ENCODE peak calls at places on chromosomes 4 and X, in five cellular contexts. Q is gastrocnemius medialis; J is mucosa of descending colon; E is CD8-positive, alpha-beta T cell; D is Peyer's patch. P is an unnamed sample. For H3K36me3, the result is how much of the 10 kb centered on the place peaks cover.

GRCh38 chrX:78643106-78643505 is 16.0 kb downstream of the RTL3 start:
- DNase-seq in Q (no peak), J (no peak), E (no peak), D (no peak), P (no peak)

GRCh38 chr4:174009686-174010451 is 273.6 kb downstream of the FBXO8 start:
- DNase-seq in Q (no peak), J (no peak), E (no peak), D (no peak), P (no peak)

GRCh38 chr4:1802151-1802715 is 9.1 kb downstream of the FGFR3 start:
- DNase-seq in Q (no peak), J (no peak), E (no peak), D (peak), P (no peak)

GRCh38 chr4:113539408-113539807 is 222.1 kb downstream of the CAMK2D start:
- DNase-seq in Q (no peak), J (no peak), E (no peak), D (no peak), P (peak)

GRCh38 chrX:13007519-13008188 is 32.7 kb downstream of the TMSB4X start:
- DNase-seq in Q (no peak), J (no peak), E (no peak), D (no peak), P (no peak)

GRCh38 chr4:154620111-154620510 is 7.7 kb upstream of the FGG start:
- DNase-seq in Q (no peak), J (no peak), E (no peak), D (no peak), P (no peak)

GRCh38 chr4:8000247-8000646 is 60.6 kb upstream of the AFAP1 start:
- DNase-seq in Q (no peak), J (no peak), E (no peak), D (no peak), P (no peak)

GRCh38 chr4:156516698-156517097 is 454.9 kb downstream of the PDGFC start:
- DNase-seq in Q (no peak), J (no peak), E (no peak), D (no peak), P (no peak)

GRCh38 chr4:188341428-188341827 is 202.2 kb downstream of the TRIML1 start:
- DNase-seq in Q (no peak), J (no peak), E (no peak), D (no peak), P (no peak)

GRCh38 chr4:560061-560460 is 16.0 kb downstream of the TMEM271 start:
- DNase-seq in Q (no peak), J (no peak), E (no peak), D (no peak), P (no peak)

GRCh38 chr4:166989886-166990285 is 244.4 kb downstream of the SPOCK3 start:
- DNase-seq in Q (no peak), J (no peak), E (no peak), D (no peak), P (no peak)

GRCh38 chr4:82268050-82268825 is 105.6 kb downstream of the HNRNPD start:
- DNase-seq in Q (peak), J (no peak), E (peak), D (peak), P (no peak)

GRCh38 chr4:98524271-98524670 is 134.1 kb downstream of the TSPAN5 start:
- DNase-seq in Q (no peak), J (no peak), E (no peak), D (no peak), P (no peak)

GRCh38 chr4:41432889-41433288 is 105.1 kb upstream of the LIMCH1 start:
- DNase-seq in Q (no peak), J (no peak), E (no peak), D (no peak), P (no peak)

GRCh38 chrX:69307736-69308135 is 142.5 kb upstream of the PJA1 start:
- DNase-seq in Q (no peak), J (no peak), E (no peak), D (no peak), P (no peak)

GRCh38 chr4:121951570-121952110 is at the start of gene TRPC3:
- DNase-seq in Q (peak), J (peak), E (no peak), D (peak), P (peak)

GRCh38 chrX:46574941-46575381 is 1.4 kb downstream of the CHST7 start:
- DNase-seq in Q (no peak), J (peak), E (peak), D (no peak), P (peak)

GRCh38 chrX:120316587-120317283 is 5.5 kb upstream of the TMEM255A start:
- DNase-seq in Q (no peak), J (no peak), E (no peak), D (no peak), P (no peak)

GRCh38 chr4:81446634-81447033 is 25.1 kb downstream of the RASGEF1B start:
- DNase-seq in Q (no peak), J (no peak), E (no peak), D (no peak), P (no peak)

GRCh38 chr4:141524116-141524515 is 112.3 kb upstream of the IL15 start:
- DNase-seq in Q (no peak), J (no peak), E (no peak), D (no peak), P (no peak)

GRCh38 chr4:16196482-16197393 is 29.5 kb downstream of the TAPT1 start:
- DNase-seq in Q (no peak), J (no peak), E (no peak), D (no peak), P (no peak)

GRCh38 chrX:134172588-134173259 is 64.3 kb upstream of the CCDC160 start:
- DNase-seq in Q (no peak), J (peak), E (peak), D (peak), P (peak)

GRCh38 chr4:83356899-83357661 is 22.4 kb upstream of the HPSE start:
- DNase-seq in Q (no peak), J (no peak), E (no peak), D (no peak), P (no peak)

DNA sequence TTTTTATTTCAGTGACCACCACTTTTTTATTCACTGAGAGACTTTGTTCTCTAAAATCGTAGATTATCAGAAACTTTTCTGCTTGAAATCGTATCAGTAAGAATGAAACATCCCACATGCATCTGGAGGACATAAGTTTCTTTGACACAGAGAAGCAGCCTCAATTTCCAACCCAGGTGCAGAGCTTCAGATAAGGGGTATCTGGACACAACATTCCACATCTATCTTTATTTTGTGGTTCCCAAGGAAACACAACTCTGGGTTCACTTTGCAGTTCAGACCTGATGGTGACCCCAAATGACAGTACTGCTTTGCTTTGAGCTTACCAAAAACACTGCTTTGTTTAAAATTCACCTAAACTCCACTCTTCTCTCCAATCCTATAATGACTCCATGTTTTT is 1.3 kb upstream of the CLCN5 start:
- DNase-seq in Q (no peak), J (no peak), E (no peak), D (no peak), P (no peak)
- TF ChIP-seq CTCF in Q (no peak), J (no peak), E (no peak), D (no peak), P (no peak)

DNA sequence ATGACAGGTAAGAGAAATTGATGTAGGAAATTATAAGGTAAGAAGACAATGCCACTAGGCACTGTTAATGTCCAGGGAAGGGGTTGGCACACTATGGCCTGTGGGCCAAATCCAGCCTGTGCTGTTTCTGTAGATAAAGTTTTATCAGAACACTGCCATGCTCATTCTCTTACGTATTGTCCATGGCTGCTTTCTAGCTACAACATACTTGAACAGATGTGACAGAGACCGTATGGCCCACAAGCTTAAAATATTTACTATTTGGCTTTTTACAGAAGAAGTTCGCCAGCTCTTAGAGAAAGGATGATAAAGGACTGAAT is 168.0 kb downstream of the CDS1 start:
- DNase-seq in Q (no peak), J (no peak), E (no peak), D (no peak), P (no peak)
- H3K36me3 ChIP-seq in Q (half or more), J (under half), E (under half), D (half or more), P (under half)

DNA sequence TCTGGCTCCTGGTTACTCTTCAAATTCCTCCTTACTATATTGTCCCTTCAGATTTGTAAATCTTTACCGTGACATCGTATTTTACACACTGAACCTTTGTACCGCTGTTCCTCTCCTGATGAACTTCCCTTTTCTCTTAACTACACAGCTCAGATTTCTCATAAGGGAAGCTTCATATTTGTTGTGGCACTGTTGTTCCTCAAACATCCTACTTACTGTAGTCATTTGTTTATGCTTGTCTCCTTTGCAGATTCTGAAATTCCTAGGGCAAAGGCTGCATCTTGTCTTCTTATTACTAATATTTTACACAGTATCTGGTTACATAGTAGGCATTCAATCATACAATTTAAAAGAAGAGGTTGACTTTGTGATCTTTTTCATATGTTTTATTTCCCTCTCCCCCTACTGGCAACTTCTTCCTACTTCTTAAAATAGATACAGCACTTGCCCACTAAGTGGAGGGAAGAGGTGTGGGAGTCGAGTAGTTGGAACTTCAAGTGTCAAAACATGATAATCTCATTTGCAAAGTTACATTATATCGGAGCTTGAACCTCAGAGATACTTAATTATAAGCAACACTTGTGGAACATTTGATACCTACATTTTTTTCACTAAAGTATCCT is 50.0 kb downstream of the TET2 start:
- DNase-seq in Q (no peak), J (no peak), E (no peak), D (no peak), P (no peak)
- TF ChIP-seq CTCF in Q (no peak), J (no peak), E (no peak), D (no peak), P (peak)

DNA sequence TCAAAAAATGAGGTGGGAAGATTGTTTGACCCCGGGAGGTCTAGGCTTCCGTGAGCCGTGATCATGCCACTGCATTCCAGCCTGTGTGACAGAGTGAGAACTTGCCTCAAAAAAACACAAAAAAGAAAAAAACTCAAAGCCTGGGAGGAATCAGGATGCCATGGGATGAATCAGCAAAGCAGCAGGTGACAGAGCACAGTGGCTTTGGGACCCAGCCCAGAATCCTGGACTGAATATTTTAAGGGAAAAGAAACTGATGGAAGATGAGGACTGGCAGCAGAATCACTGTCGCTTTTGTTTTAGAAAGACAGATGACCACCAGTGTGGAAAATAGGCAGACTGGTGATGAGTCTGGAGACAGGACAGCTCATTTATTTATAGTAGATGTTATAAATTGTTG is 16.6 kb downstream of the S100G start:
- DNase-seq in Q (no peak), J (no peak), E (no peak), D (no peak), P (no peak)
- H3K36me3 ChIP-seq in Q (under half), J (under half), E (under half), D (under half), P (under half)

DNA sequence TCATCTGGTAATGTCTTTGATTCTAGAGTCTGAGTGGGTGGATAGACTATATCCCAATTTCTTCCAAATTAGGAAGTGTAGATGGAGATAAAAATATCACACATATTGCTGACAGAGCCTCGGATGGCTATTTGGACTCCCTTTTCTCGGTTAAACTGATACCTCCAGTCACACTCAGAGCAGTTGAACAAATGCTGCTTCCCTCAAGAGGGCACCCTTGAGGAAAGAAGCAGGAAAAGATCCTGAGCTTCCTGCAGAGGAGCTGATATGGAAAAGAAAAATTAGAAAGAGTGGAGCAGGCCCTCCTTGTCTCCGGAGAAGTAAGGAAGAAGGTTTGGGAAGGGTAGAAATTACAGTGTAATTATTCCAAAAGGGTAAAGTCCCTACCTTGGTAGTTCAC is 96.2 kb upstream of the CCSER1 start:
- DNase-seq in Q (no peak), J (no peak), E (no peak), D (no peak), P (no peak)
- TF ChIP-seq CTCF in Q (no peak), J (no peak), E (no peak), D (peak), P (no peak)

GRCh38 chrX:40080896-40081678 is 16.7 kb downstream of the BCOR start:
- DNase-seq in Q (no peak), J (no peak), E (no peak), D (no peak), P (no peak)
- H3K36me3 ChIP-seq in Q (under half), J (under half), E (under half), D (under half), P (under half)

GRCh38 chrX:17844236-17844635 is 16.9 kb downstream of the RAI2 start:
- DNase-seq in Q (no peak), J (no peak), E (no peak), D (no peak), P (no peak)

GRCh38 chrX:17836830-17837229 is 24.3 kb downstream of the RAI2 start:
- DNase-seq in Q (peak), J (no peak), E (no peak), D (no peak), P (no peak)

GRCh38 chrX:17833954-17834353 is 27.1 kb downstream of the RAI2 start:
- DNase-seq in Q (no peak), J (peak), E (no peak), D (peak), P (no peak)

GRCh38 chrX:17842769-17843525 is 18.2 kb downstream of the RAI2 start:
- DNase-seq in Q (no peak), J (no peak), E (no peak), D (no peak), P (no peak)

DNA sequence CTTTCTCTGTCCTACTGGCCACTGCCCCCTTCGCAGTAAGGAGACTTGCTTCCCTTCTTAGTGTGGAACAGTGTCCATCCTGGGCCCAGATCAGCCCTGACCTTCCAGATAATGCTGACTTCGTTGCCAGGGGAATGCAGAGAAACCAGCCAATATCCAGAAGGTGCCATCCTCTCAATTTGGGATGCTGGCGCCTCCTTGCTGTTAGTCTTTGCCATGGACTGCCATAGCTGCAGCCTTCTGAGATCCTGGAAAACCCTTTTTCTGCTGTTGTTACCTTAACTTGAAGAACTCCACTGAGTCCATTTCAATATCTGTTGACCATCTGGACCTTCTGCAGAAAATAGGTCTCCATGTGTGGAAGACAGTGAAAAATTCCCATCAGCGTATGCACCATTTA is 21.8 kb downstream of the RAI2 start:
- DNase-seq in Q (no peak), J (no peak), E (no peak), D (no peak), P (no peak)
- TF ChIP-seq CTCF in Q (no peak), J (no peak), E (no peak), D (no peak), P (peak)

GRCh38 chr4:38080061-38080531 is 119.9 kb downstream of the PTTG2 start:
- DNase-seq in Q (no peak), J (no peak), E (no peak), D (no peak), P (no peak)

GRCh38 chr4:38078590-38079381 is 118.6 kb downstream of the PTTG2 start:
- DNase-seq in Q (no peak), J (no peak), E (no peak), D (peak), P (no peak)

GRCh38 chr4:38082424-38083374 is 122.5 kb downstream of the PTTG2 start:
- DNase-seq in Q (no peak), J (no peak), E (no peak), D (no peak), P (no peak)

GRCh38 chr4:38077791-38078489 is 117.7 kb downstream of the PTTG2 start:
- DNase-seq in Q (no peak), J (no peak), E (no peak), D (no peak), P (no peak)

DNA sequence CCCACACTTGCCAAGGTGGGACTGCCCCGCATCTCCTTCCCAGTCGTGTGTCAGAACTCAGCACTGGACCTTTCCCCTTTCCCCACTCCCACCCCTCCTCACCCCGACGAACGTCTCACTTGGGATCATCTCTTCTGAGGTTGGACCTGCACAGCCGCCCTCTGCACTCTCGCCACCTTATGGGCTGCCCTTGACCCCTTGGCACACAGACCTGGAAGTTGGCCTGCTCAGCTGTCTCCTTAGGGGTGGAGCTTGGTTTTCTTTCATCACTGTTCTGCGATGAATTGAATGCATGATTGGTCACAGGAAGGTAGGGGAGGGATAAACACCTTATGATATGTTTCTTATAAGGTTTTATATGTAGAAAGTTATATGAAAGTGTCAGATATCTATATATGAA is 120.4 kb downstream of the PTTG2 start:
- DNase-seq in Q (no peak), J (no peak), E (no peak), D (no peak), P (no peak)
- H3K36me3 ChIP-seq in Q (under half), J (under half), E (under half), D (under half), P (under half)

P was measured in GM06990.